ENCODE peak calls at places on chromosome 11, in four cellular contexts. One of them, this sample, is unnamed.

GRCh38 chr11:1877211-1878133 is 14.2 kb downstream of the PRR33 start:
- DNase-seq in IMR-90: no peak
- DNase-seq in mesendoderm: peak; percentile 36
- DNase-seq in H1: no peak
- DNase-seq in this sample: no peak

GRCh38 chr11:117750916-117751773 is 45.9 kb downstream of the DSCAML1 start:
- DNase-seq in IMR-90: no peak
- DNase-seq in mesendoderm: no peak
- DNase-seq in H1: no peak
- DNase-seq in this sample: no peak

GRCh38 chr11:82986491-82986890 is 85.0 kb downstream of the DDIAS start:
- DNase-seq in IMR-90: no peak
- DNase-seq in mesendoderm: no peak
- DNase-seq in H1: no peak
- DNase-seq in this sample: no peak

GRCh38 chr11:35163209-35163608 is 24.2 kb downstream of the CD44 start:
- DNase-seq in IMR-90: no peak
- DNase-seq in mesendoderm: no peak
- DNase-seq in H1: no peak
- DNase-seq in this sample: no peak

GRCh38 chr11:119618208-119618909 is 110.6 kb downstream of the NECTIN1 start:
- DNase-seq in IMR-90: no peak
- DNase-seq in mesendoderm: peak; percentile 94
- DNase-seq in H1: no peak
- DNase-seq in this sample: peak; percentile 27

GRCh38 chr11:130813196-130813595 is 103.1 kb downstream of the SNX19 start:
- DNase-seq in IMR-90: no peak
- DNase-seq in mesendoderm: no peak
- DNase-seq in H1: no peak
- DNase-seq in this sample: no peak

GRCh38 chr11:118979434-118979833 is 7.9 kb downstream of the FOXR1 start:
- DNase-seq in IMR-90: no peak
- DNase-seq in mesendoderm: peak; percentile 22
- DNase-seq in H1: no peak
- DNase-seq in this sample: peak; percentile 49

GRCh38 chr11:79400717-79401330 is 40.0 kb downstream of the TENM4 start:
- DNase-seq in IMR-90: peak; percentile 25
- DNase-seq in mesendoderm: peak; percentile 69
- DNase-seq in H1: peak; percentile 75
- DNase-seq in this sample: peak; percentile 68

GRCh38 chr11:112355726-112356125 is 95.1 kb upstream of the PLET1 start:
- DNase-seq in IMR-90: peak; percentile 35
- DNase-seq in mesendoderm: peak; percentile 74
- DNase-seq in H1: peak; percentile 56
- DNase-seq in this sample: peak; percentile 67

GRCh38 chr11:36012410-36012809 is 68.5 kb downstream of the LDLRAD3 start:
- DNase-seq in IMR-90: peak; percentile 56
- DNase-seq in mesendoderm: no peak
- DNase-seq in H1: no peak
- DNase-seq in this sample: no peak

GRCh38 chr11:134289789-134290188 is 13.6 kb downstream of the GLB1L3 start:
- DNase-seq in IMR-90: no peak
- DNase-seq in mesendoderm: no peak
- DNase-seq in H1: no peak
- DNase-seq in this sample: peak; percentile 49

GRCh38 chr11:62603072-62603408 is 1.4 kb upstream of the MTA2 start:
- DNase-seq in IMR-90: no peak
- DNase-seq in mesendoderm: no peak
- DNase-seq in H1: peak; percentile 59
- DNase-seq in this sample: no peak

GRCh38 chr11:81301426-81301825 is 1432.2 kb downstream of the FAM181B start:
- DNase-seq in IMR-90: no peak
- DNase-seq in mesendoderm: no peak
- DNase-seq in H1: no peak
- DNase-seq in this sample: no peak

GRCh38 chr11:102934735-102935134 is 20.8 kb downstream of the MMP13 start:
- DNase-seq in IMR-90: no peak
- DNase-seq in mesendoderm: peak; percentile 3
- DNase-seq in H1: no peak
- DNase-seq in this sample: no peak

GRCh38 chr11:66860449-66860831 is 3.6 kb downstream of the LRFN4 start:
- DNase-seq in IMR-90: no peak
- DNase-seq in mesendoderm: no peak
- DNase-seq in H1: no peak
- DNase-seq in this sample: peak; percentile 65

GRCh38 chr11:77252555-77253270 is 48.8 kb downstream of the GDPD4 start:
- DNase-seq in IMR-90: no peak
- DNase-seq in mesendoderm: no peak
- DNase-seq in H1: no peak
- DNase-seq in this sample: no peak

GRCh38 chr11:84437129-84438123 is 1151.3 kb upstream of the CCDC90B start:
- DNase-seq in IMR-90: no peak
- DNase-seq in mesendoderm: peak; percentile 94
- DNase-seq in H1: peak; percentile 83
- DNase-seq in this sample: peak; percentile 94

GRCh38 chr11:24386551-24387404 is 110.1 kb upstream of the LUZP2 start:
- DNase-seq in IMR-90: peak; percentile 68
- DNase-seq in mesendoderm: peak; percentile 82
- DNase-seq in H1: no peak
- DNase-seq in this sample: no peak

GRCh38 chr11:9703280-9703679 is 39.4 kb downstream of the SWAP70 start:
- DNase-seq in IMR-90: no peak
- DNase-seq in mesendoderm: peak; percentile 48
- DNase-seq in H1: no peak
- DNase-seq in this sample: no peak

GRCh38 chr11:128297111-128297651 is 290.2 kb downstream of the ETS1 start:
- DNase-seq in IMR-90: peak; percentile 18
- DNase-seq in mesendoderm: no peak
- DNase-seq in H1: no peak
- DNase-seq in this sample: no peak

GRCh38 chr11:17405232-17406005 is 17.0 kb upstream of the KCNJ11 start:
- DNase-seq in IMR-90: peak; percentile 7
- DNase-seq in mesendoderm: peak; percentile 58
- DNase-seq in H1: peak; percentile 55
- DNase-seq in this sample: peak; percentile 54

GRCh38 chr11:61828629-61829407 is 718 bp downstream of the FADS2 start:
- DNase-seq in IMR-90: no peak
- DNase-seq in mesendoderm: peak; percentile 71
- DNase-seq in H1: peak; percentile 73
- DNase-seq in this sample: peak; percentile 44

GRCh38 chr11:18394928-18395734 is 768 bp downstream of the LDHA start:
- DNase-seq in IMR-90: peak; percentile 3
- DNase-seq in mesendoderm: peak; percentile 59
- DNase-seq in H1: peak; percentile 54
- DNase-seq in this sample: peak; percentile 34

GRCh38 chr11:125591659-125592304 is 870 bp upstream of the STT3A start:
- DNase-seq in IMR-90: peak; percentile 13
- DNase-seq in mesendoderm: no peak
- DNase-seq in H1: no peak
- DNase-seq in this sample: peak; percentile 41

GRCh38 chr11:17683378-17684161 is 35.8 kb upstream of the MYOD1 start:
- DNase-seq in IMR-90: peak; percentile 66
- DNase-seq in mesendoderm: peak; percentile 69
- DNase-seq in H1: no peak
- DNase-seq in this sample: no peak

GRCh38 chr11:35239476-35240075 is 100.6 kb downstream of the CD44 start:
- DNase-seq in IMR-90: no peak
- DNase-seq in mesendoderm: no peak
- DNase-seq in H1: no peak
- DNase-seq in this sample: no peak

GRCh38 chr11:29879560-29879959 is 137.3 kb downstream of the KCNA4 start:
- DNase-seq in IMR-90: no peak
- DNase-seq in mesendoderm: no peak
- DNase-seq in H1: no peak
- DNase-seq in this sample: no peak

GRCh38 chr11:100550298-100550697 is 136.8 kb upstream of the ARHGAP42 start:
- DNase-seq in IMR-90: no peak
- DNase-seq in mesendoderm: no peak
- DNase-seq in H1: no peak
- DNase-seq in this sample: no peak

GRCh38 chr11:131129474-131129873 is 213.2 kb upstream of the SNX19 start:
- DNase-seq in IMR-90: no peak
- DNase-seq in mesendoderm: peak; percentile 58
- DNase-seq in H1: no peak
- DNase-seq in this sample: no peak

GRCh38 chr11:47918882-47919495 is 61.4 kb upstream of the PTPRJ start:
- DNase-seq in IMR-90: peak; percentile 60
- DNase-seq in mesendoderm: peak; percentile 58
- DNase-seq in H1: no peak
- DNase-seq in this sample: no peak

GRCh38 chr11:120182790-120183491 is 27.9 kb upstream of the OAF start:
- DNase-seq in IMR-90: no peak
- DNase-seq in mesendoderm: peak; percentile 80
- DNase-seq in H1: peak; percentile 76
- DNase-seq in this sample: peak; percentile 73

GRCh38 chr11:71370895-71371673 is 77.1 kb downstream of the DHCR7 start:
- DNase-seq in IMR-90: no peak
- DNase-seq in mesendoderm: peak; percentile 18
- DNase-seq in H1: no peak
- DNase-seq in this sample: peak; percentile 61

GRCh38 chr11:123702137-123702536 is 39.3 kb downstream of the ZNF202 start:
- DNase-seq in IMR-90: no peak
- DNase-seq in mesendoderm: no peak
- DNase-seq in H1: no peak
- DNase-seq in this sample: no peak

GRCh38 chr11:65491614-65492386 is 7.0 kb upstream of the MALAT1 start:
- DNase-seq in IMR-90: peak; percentile 98
- DNase-seq in mesendoderm: peak; percentile 93
- DNase-seq in H1: peak; percentile 64
- DNase-seq in this sample: peak; percentile 82

GRCh38 chr11:65489061-65489705 is 9.7 kb upstream of the MALAT1 start:
- DNase-seq in IMR-90: peak; percentile 90
- DNase-seq in mesendoderm: peak; percentile 99
- DNase-seq in H1: peak; percentile 75
- DNase-seq in this sample: peak; percentile 93

GRCh38 chr11:65488273-65489058 is 10.4 kb upstream of the MALAT1 start:
- DNase-seq in IMR-90: peak; percentile 71
- DNase-seq in mesendoderm: peak; percentile 75
- DNase-seq in H1: no peak
- DNase-seq in this sample: no peak

GRCh38 chr11:65491163-65491465 is 7.7 kb upstream of the MALAT1 start:
- DNase-seq in IMR-90: no peak
- DNase-seq in mesendoderm: no peak
- DNase-seq in H1: no peak
- DNase-seq in this sample: no peak

GRCh38 chr11:65489706-65490310 is 9.0 kb upstream of the MALAT1 start:
- DNase-seq in IMR-90: no peak
- DNase-seq in mesendoderm: peak; percentile 71
- DNase-seq in H1: no peak
- DNase-seq in this sample: peak; percentile 53
- H3K56ac ChIP-seq in IMR-90: peak overlapping the region; percentile 91
- H3K56ac ChIP-seq in mesendoderm: peak overlapping the region; percentile 87
- H3K56ac ChIP-seq in H1: peak overlapping the region; percentile 3
- H3K56ac ChIP-seq in this sample: no peak overlapping the region

DNA sequence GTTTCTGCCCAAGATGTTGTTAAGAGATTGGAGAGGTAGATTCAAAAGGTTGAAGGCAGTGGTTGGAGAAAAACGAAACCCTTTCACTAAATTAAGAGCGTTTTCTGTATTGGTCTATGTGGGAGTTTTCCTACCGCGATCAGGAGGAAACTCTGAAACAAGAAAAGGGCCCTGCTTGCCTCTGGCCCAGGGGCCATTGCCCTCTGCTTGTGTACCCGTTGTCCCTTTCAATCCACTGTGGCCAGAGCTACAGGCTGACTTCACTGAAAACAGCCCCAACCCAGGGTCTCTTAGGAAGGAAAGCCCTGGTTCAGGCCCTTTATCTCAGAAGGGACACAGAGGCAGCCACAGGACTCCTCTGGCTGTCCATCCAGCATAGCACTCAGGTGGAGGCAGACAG is 99.1 kb downstream of the CSNK2A3 start:
- DNase-seq in IMR-90: no peak
- DNase-seq in mesendoderm: no peak
- DNase-seq in H1: no peak
- DNase-seq in this sample: no peak
- H3K56ac ChIP-seq in IMR-90: no peak overlapping the region
- H3K56ac ChIP-seq in mesendoderm: no peak overlapping the region
- H3K56ac ChIP-seq in H1: no peak overlapping the region
- H3K56ac ChIP-seq in this sample: no peak overlapping the region

GRCh38 chr11:94184861-94185260 is 56.2 kb downstream of the PANX1 start:
- DNase-seq in IMR-90: no peak
- DNase-seq in mesendoderm: no peak
- DNase-seq in H1: no peak
- DNase-seq in this sample: no peak
- H3K56ac ChIP-seq in IMR-90: no peak overlapping the region
- H3K56ac ChIP-seq in mesendoderm: no peak overlapping the region
- H3K56ac ChIP-seq in H1: no peak overlapping the region
- H3K56ac ChIP-seq in this sample: no peak overlapping the region

GRCh38 chr11:46918087-46918751 is at the start of gene LRP4:
- DNase-seq in IMR-90: no peak
- DNase-seq in mesendoderm: peak; percentile 55
- DNase-seq in H1: peak; percentile 82
- DNase-seq in this sample: peak; percentile 65
- H3K56ac ChIP-seq in IMR-90: no peak within 1 kb of the TSS
- H3K56ac ChIP-seq in mesendoderm: peak within 1 kb of the TSS; percentile 86
- H3K56ac ChIP-seq in H1: no peak within 1 kb of the TSS
- H3K56ac ChIP-seq in this sample: no peak within 1 kb of the TSS

GRCh38 chr11:26842883-26843282 is 121.0 kb upstream of the SLC5A12 start:
- DNase-seq in IMR-90: no peak
- DNase-seq in mesendoderm: no peak
- DNase-seq in H1: no peak
- DNase-seq in this sample: no peak

GRCh38 chr11:26847459-26847858 is 125.6 kb upstream of the SLC5A12 start:
- DNase-seq in IMR-90: no peak
- DNase-seq in mesendoderm: no peak
- DNase-seq in H1: no peak
- DNase-seq in this sample: no peak

GRCh38 chr11:26846222-26846621 is 124.4 kb upstream of the SLC5A12 start:
- DNase-seq in IMR-90: no peak
- DNase-seq in mesendoderm: peak; percentile 56
- DNase-seq in H1: no peak
- DNase-seq in this sample: no peak

GRCh38 chr11:26843539-26843938 is 121.7 kb upstream of the SLC5A12 start:
- DNase-seq in IMR-90: no peak
- DNase-seq in mesendoderm: no peak
- DNase-seq in H1: no peak
- DNase-seq in this sample: no peak

GRCh38 chr11:26844963-26845362 is 123.1 kb upstream of the SLC5A12 start:
- DNase-seq in IMR-90: no peak
- DNase-seq in mesendoderm: no peak
- DNase-seq in H1: no peak
- DNase-seq in this sample: no peak
- H3K56ac ChIP-seq in IMR-90: no peak overlapping the region
- H3K56ac ChIP-seq in mesendoderm: no peak overlapping the region
- H3K56ac ChIP-seq in H1: no peak overlapping the region
- H3K56ac ChIP-seq in this sample: no peak overlapping the region

GRCh38 chr11:73258104-73258684 is 13.9 kb upstream of the P2RY6 start:
- DNase-seq in IMR-90: no peak
- DNase-seq in mesendoderm: no peak
- DNase-seq in H1: no peak
- DNase-seq in this sample: peak; percentile 17
- H3K56ac ChIP-seq in IMR-90: peak overlapping the region; percentile 39
- H3K56ac ChIP-seq in mesendoderm: no peak overlapping the region
- H3K56ac ChIP-seq in H1: no peak overlapping the region
- H3K56ac ChIP-seq in this sample: no peak overlapping the region

This sample was measured in H9.